ENCODE peak calls at places on chromosomes 7 and 10, in five cellular contexts. N is lung, C is B cell, I is BJ, T is astrocyte of the spinal cord. L is an unnamed sample.

GRCh38 chr10:96667401-96667800 is 52.9 kb downstream of the PIK3AP1 start:
- DNase-seq in I (no peak), C (no peak), T (peak), N (no peak), L (no peak)

GRCh38 chr7:93194368-93194767 is 31.9 kb downstream of the HEPACAM2 start:
- DNase-seq in N (no peak), I (no peak), T (peak), C (no peak), L (no peak)

GRCh38 chr7:65475734-65476319 is 102.2 kb downstream of the ZNF92 start:
- DNase-seq in T (no peak), N (no peak), I (no peak), C (peak), L (no peak)

GRCh38 chr7:38306136-38306535 is 32.7 kb upstream of the TARP start:
- DNase-seq in I (peak), C (no peak), N (no peak), T (peak), L (no peak)

GRCh38 chr7:102080371-102081243 is 206.1 kb upstream of the SH2B2 start:
- DNase-seq in I (no peak), T (no peak), C (no peak), N (no peak), L (no peak)

GRCh38 chr10:72503241-72503640 is 122.6 kb downstream of the MICU1 start:
- DNase-seq in N (no peak), T (peak), C (no peak), I (peak), L (no peak)

GRCh38 chr10:124590216-124591122 is 128.8 kb downstream of the LHPP start:
- DNase-seq in N (no peak), T (no peak), I (no peak), C (no peak), L (no peak)

GRCh38 chr10:52956451-52956850 is 183.9 kb upstream of the MBL2 start:
- DNase-seq in C (no peak), I (no peak), T (no peak), N (no peak), L (no peak)

GRCh38 chr10:103820101-103821062 is 35.0 kb downstream of the SH3PXD2A start:
- DNase-seq in N (peak), T (peak), I (no peak), C (no peak), L (no peak)

GRCh38 chr10:31139497-31139896 is 107.8 kb upstream of the ZNF438 start:
- DNase-seq in I (no peak), N (no peak), T (no peak), C (no peak), L (no peak)

GRCh38 chr10:112689327-112689726 is 242.3 kb downstream of the VTI1A start:
- DNase-seq in T (no peak), I (no peak), C (no peak), N (no peak), L (peak)

GRCh38 chr10:110425684-110426293 is 71.9 kb upstream of the DUSP5 start:
- DNase-seq in C (no peak), N (no peak), I (peak), T (peak), L (no peak)

GRCh38 chr7:121961491-121961890 is 88.5 kb downstream of the PTPRZ1 start:
- DNase-seq in T (no peak), C (no peak), I (no peak), N (no peak), L (no peak)

GRCh38 chr10:77237120-77237519 is 400.5 kb downstream of the KCNMA1 start:
- DNase-seq in T (no peak), N (no peak), I (no peak), C (no peak), L (no peak)

DNA sequence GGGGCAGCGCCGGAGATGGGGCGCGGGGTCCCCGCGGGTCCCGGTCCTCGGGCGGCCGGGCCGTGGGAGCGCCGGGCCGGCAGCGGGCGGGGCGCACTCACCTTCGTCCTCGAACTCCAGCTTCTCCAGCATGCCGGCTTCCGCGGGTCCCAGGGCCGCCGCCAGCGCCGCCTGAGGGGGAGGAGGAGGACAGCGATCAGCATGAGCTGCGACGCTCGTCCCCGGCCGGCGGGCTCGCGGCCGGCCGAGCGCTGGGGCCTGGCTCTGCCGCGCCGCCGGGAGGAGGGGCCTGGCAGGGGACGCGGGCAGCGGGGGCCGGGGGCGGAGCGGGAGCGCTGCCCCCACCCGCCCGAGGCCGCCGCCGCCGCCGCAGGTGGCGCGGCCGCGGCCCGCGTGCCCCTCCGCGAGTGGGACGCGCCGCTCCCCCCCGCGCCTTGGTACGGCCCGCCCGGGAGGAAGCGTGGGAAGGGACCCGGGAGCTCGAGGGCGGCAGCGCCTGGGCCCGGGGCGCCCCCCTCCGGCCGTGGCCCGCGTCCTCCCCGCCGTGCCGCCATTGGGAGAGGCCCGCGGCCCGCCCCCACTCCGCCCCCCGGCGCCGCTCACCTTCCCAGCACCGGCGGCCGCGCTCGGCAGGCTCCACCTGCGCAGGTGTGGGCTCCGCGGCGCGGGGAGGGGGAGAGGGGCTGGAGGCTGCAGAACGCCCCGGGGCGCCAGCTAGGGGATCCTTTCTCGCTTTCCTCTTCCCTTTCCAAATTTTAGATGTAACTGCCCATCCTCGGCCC is 112.5 kb upstream of the RHEB start:
- DNase-seq in T (peak), C (peak), I (no peak), N (peak), L (peak)
- TF ChIP-seq CTCF in T (peak), C (peak), I (no peak), N (peak), L (no peak)

GRCh38 chr7:75669579-75669978 is 69.2 kb downstream of the HIP1 start:
- DNase-seq in C (no peak), N (no peak), I (no peak), T (no peak), L (no peak)
- TF ChIP-seq CTCF in C (no peak), N (no peak), I (no peak), T (no peak), L (no peak)

GRCh38 chr7:103094102-103094501 is 19.2 kb downstream of the ARMC10 start:
- DNase-seq in I (no peak), T (no peak), C (no peak), N (no peak), L (no peak)

GRCh38 chr7:103093429-103093828 is 18.5 kb downstream of the ARMC10 start:
- DNase-seq in I (no peak), C (no peak), T (no peak), N (no peak), L (no peak)
- TF ChIP-seq CTCF in I (no peak), C (no peak), T (no peak), N (no peak), L (no peak)

DNA sequence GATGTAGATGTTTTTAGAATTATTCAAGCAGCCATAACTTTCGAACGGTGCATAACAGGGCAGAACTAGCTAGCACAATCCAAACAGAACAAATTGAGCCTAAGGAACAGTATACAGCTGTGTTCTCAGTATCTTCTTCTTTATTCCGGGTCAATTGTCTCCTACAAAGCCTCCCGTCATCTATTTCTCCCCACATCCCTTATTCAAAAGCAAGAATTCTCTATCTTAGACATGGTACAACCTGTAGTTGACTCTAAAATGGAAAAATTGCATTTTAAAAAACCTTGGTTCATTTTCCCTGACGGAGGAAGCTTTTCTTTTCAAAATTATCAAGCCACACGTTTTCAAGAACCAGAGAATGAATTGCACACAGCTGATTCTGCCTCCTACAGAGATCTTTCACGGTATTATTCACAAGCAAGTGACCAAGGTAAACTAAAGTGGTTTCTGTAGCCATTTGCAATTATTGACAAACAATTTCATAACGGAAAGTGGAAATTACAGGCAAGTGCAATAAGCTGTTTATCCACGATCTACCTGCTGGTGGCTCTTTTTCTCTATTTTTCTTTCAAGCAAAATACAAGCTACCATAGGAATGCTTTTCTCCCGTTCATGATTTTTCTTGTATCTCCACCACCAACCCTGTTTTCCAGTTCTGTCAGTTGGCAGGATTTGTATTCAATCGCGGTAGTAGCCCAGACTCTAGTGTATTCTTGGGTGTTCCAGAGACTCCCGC is 2.3 kb downstream of the GRM8 start:
- DNase-seq in C (peak), I (no peak), N (no peak), T (no peak), L (no peak)
- TF ChIP-seq CTCF in C (no peak), I (no peak), N (no peak), T (no peak), L (no peak)

DNA sequence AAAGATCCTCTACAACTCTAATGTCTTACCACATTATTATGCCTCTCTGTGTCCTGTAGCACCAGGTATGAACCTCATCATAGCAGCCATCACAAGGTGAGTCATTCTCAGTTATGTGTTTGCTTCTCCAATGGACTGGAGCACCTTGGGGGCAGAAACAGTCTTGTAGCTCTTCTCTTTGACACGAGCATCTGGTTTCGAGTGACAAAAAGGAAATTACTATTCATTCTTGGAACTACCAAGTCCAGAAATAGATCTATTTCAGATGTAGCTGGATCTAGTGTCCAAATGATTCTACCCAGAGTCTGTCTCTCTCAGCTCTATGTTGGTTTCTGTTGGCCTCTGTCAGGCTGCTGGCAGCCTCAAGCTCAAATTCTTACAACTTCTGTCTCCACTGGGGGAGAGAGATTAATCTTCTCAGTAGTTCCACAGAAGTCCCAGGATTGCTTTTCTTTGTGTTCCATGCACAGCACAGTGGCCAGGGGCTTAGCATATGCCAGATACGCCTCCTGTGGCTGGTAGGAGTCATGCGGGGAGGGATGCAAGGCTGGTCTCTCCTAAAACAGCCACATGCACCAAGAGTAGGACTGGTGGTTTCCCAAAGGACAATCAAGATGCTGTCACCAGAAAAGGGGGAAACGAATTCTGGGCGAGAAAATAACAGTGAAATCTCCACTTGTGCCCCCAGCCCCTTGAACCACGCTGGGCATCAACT is 37.2 kb upstream of the PAPSS2 start:
- DNase-seq in C (no peak), I (no peak), T (no peak), N (no peak), L (no peak)
- TF ChIP-seq CTCF in C (no peak), I (no peak), T (peak), N (no peak), L (no peak)

GRCh38 chr10:70993051-70993450 is 104.7 kb upstream of the PCBD1 start:
- DNase-seq in I (no peak), N (no peak), C (no peak), T (no peak), L (no peak)
- TF ChIP-seq CTCF in I (no peak), N (no peak), C (no peak), T (no peak), L (no peak)

GRCh38 chr10:3068968-3069737 is 1.8 kb downstream of the PFKP start:
- DNase-seq in T (no peak), I (no peak), C (peak), N (no peak), L (peak)
- TF ChIP-seq CTCF in T (no peak), I (no peak), C (no peak), N (no peak), L (no peak)

DNA sequence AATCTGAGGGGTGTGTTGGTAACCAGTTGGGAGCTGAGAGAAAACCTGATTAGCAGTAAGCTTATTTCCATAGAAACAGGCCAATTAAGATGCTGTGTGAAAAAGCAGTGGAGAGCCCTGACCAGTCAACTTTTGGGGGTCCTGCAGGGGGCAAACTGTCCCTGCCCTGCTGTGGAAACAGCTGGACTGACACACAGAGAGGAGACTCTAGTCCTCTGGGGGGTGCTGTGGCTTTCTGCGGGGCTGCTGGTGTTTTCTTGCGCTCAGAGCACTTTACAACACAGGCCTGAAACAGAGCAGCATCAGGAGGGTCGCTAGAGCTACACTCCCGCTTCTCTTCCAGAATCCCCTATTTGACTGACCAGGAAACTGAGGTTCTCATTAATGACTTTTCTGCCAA is 546.9 kb upstream of the GALNT17 start:
- DNase-seq in T (no peak), C (no peak), N (no peak), I (no peak), L (no peak)
- TF ChIP-seq CTCF in T (peak), C (no peak), N (no peak), I (no peak), L (no peak)

DNA sequence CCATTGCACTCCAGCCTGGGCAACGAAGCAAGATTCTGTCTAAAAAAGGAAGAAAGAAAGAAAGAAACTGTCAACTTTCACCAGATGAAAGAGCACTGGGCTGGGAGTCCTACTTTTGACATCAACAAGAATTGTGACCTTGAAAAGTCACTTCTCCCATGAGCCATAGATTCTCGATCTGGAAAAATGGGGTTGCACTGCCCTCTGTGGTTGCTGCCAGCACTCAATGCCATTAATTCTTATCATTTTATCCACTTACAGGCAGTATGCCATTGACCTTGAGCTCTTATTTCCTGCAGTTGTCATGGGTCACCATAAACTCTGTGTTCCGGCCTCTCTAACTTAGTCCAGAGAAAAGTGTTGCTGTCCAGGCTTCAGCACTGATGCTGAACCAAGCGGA is 137.2 kb downstream of the NOC3L start:
- DNase-seq in C (no peak), T (no peak), I (no peak), N (no peak), L (no peak)
- TF ChIP-seq CTCF in C (no peak), T (no peak), I (peak), N (no peak), L (no peak)

L was measured in nephron progenitor cell.